ENCODE peak calls at places on chromosome 19, in nine cellular contexts. R, F, N, P, O, V, J, W and B are unnamed samples.

GRCh38 chr19:39802958-39803357 is 24.3 kb downstream of the LEUTX start:
- DNase-seq in R (no peak), O (no peak), V (no peak), P (no peak), J (no peak), W (no peak), N (no peak), F (peak; percentile 11), B (no peak)

GRCh38 chr19:55703790-55704215 is 28.8 kb downstream of the EPN1 start:
- DNase-seq in R (no peak), N (no peak), W (no peak), J (no peak), P (no peak), O (no peak), V (peak; percentile 79), F (no peak), B (no peak)

GRCh38 chr19:15331419-15332310 is 674 bp downstream of the BRD4 start:
- DNase-seq in V (peak; percentile 76), J (peak; percentile 25), F (no peak), R (no peak), O (no peak), P (no peak), W (no peak), N (peak; percentile 54), B (peak; percentile 75)

GRCh38 chr19:3708207-3708931 is at the start of gene TJP3:
- DNase-seq in F (no peak), W (no peak), R (no peak), J (no peak), O (no peak), P (no peak), V (peak; percentile 89), N (peak; percentile 81), B (no peak)

GRCh38 chr19:52535831-52536800 is 8.6 kb downstream of the ZNF808 start:
- DNase-seq in O (peak; percentile 24), P (peak; percentile 24), N (no peak), W (peak; percentile 93), V (peak; percentile 82), R (peak; percentile 89), J (peak; percentile 81), F (no peak), B (peak; percentile 90)

GRCh38 chr19:38587562-38587961 is 30.2 kb downstream of the MAP4K1 start:
- DNase-seq in O (no peak), V (no peak), N (no peak), P (no peak), F (no peak), W (no peak), J (no peak), R (no peak), B (no peak)

GRCh38 chr19:49335071-49335783 is at the start of gene CD37:
- DNase-seq in V (no peak), F (no peak), O (no peak), J (no peak), W (peak; percentile 63), P (no peak), N (no peak), R (no peak), B (peak; percentile 55)

GRCh38 chr19:14149509-14149994 is 13.2 kb upstream of the ASF1B start:
- DNase-seq in P (no peak), J (peak; percentile 9), F (no peak), R (no peak), O (no peak), V (peak; percentile 80), W (peak; percentile 76), N (no peak), B (peak; percentile 86)

GRCh38 chr19:12833747-12834417 is 497 bp downstream of the RTBDN start:
- DNase-seq in W (no peak), J (no peak), R (no peak), V (peak; percentile 57), F (no peak), O (no peak), N (peak; percentile 17), P (no peak), B (peak; percentile 59)

GRCh38 chr19:6035026-6035425 is 57.1 kb upstream of the RANBP3 start:
- DNase-seq in V (no peak), W (no peak), N (no peak), O (no peak), F (no peak), R (peak; percentile 39), P (no peak), J (no peak), B (peak; percentile 50)

GRCh38 chr19:5338661-5339469 is 1.7 kb downstream of the PTPRS start:
- DNase-seq in F (no peak), V (no peak), O (no peak), J (no peak), W (no peak), R (no peak), P (no peak), N (no peak), B (no peak)

GRCh38 chr19:48444933-48445194 is 919 bp upstream of the GRWD1 start:
- DNase-seq in R (no peak), P (no peak), W (no peak), N (no peak), O (no peak), J (no peak), F (no peak), V (no peak), B (no peak)

GRCh38 chr19:33690461-33691427 is 69.0 kb downstream of the CHST8 start:
- DNase-seq in J (no peak), N (no peak), R (no peak), P (no peak), O (no peak), V (no peak), W (peak; percentile 46), F (no peak), B (no peak)

GRCh38 chr19:4389511-4390016 is 10.8 kb downstream of the SH3GL1 start:
- DNase-seq in V (no peak), R (no peak), F (no peak), J (no peak), W (no peak), O (no peak), N (no peak), P (no peak), B (no peak)

GRCh38 chr19:13794388-13794751 is 873 bp upstream of the ZSWIM4 start:
- DNase-seq in R (no peak), W (peak; percentile 94), N (peak; percentile 75), F (no peak), P (peak; percentile 96), J (no peak), O (peak; percentile 87), V (peak; percentile 76), B (peak; percentile 91)

GRCh38 chr19:18785179-18786124 is 5.7 kb downstream of the COMP start:
- DNase-seq in F (no peak), V (peak; percentile 92), R (peak; percentile 84), O (no peak), J (peak; percentile 12), P (no peak), W (peak; percentile 80), N (peak; percentile 33), B (peak; percentile 89)

GRCh38 chr19:4140237-4140711 is 13.2 kb upstream of the CREB3L3 start:
- DNase-seq in J (no peak), V (peak; percentile 66), P (no peak), W (no peak), F (no peak), O (peak; percentile 44), R (no peak), N (peak; percentile 17), B (no peak)

GRCh38 chr19:38739440-38740251 is 4.6 kb downstream of the CAPN12 start:
- DNase-seq in V (no peak), W (no peak), R (no peak), F (no peak), O (no peak), P (no peak), N (no peak), J (no peak), B (peak; percentile 68)

GRCh38 chr19:51690359-51691121 is 2.6 kb upstream of the SPACA6 start:
- DNase-seq in J (no peak), R (peak; percentile 87), N (peak; percentile 75), V (peak; percentile 65), F (peak; percentile 64), W (peak; percentile 82), P (no peak), O (peak; percentile 41), B (peak; percentile 85)

GRCh38 chr19:50478901-50479715 is 2.5 kb upstream of the GARIN5A start:
- DNase-seq in F (no peak), P (no peak), N (peak; percentile 36), O (no peak), W (no peak), R (no peak), J (no peak), V (no peak), B (no peak)

GRCh38 chr19:14048439-14049153 is 13.3 kb downstream of the PALM3 start:
- DNase-seq in R (no peak), P (no peak), V (peak; percentile 81), F (no peak), O (no peak), N (peak; percentile 54), W (no peak), J (peak; percentile 63), B (peak; percentile 67)